ENCODE peak calls at places on chromosomes 3 and 15, in eight cellular contexts. K is tibial artery, A is fibroblast of mammary gland, E is psoas muscle, M is endothelial cell, H is heart right ventricle, J is fibroblast of the conjunctiva, Q is NCI-H446 treated with DMSO at 0.1 percent for 48 hours. U is an unnamed sample.

GRCh38 chr3:55882006-55882405 is 394.9 kb upstream of the WNT5A start:
- DNase-seq in K (no peak), A (no peak), E (no peak), M (no peak), H (no peak), J (no peak), Q (no peak), U (no peak)

GRCh38 chr3:155485897-155486296 is 192.4 kb upstream of the STRIT1 start:
- DNase-seq in K (no peak), A (no peak), E (no peak), M (no peak), H (no peak), J (no peak), Q (no peak), U (no peak)

GRCh38 chr3:48473617-48473952 is 27.0 kb downstream of the ATRIP start:
- DNase-seq in K (no peak), A (no peak), E (no peak), M (no peak), H (no peak), J (no peak), Q (no peak), U (no peak)

GRCh38 chr15:100005013-100005412 is 271.8 kb upstream of the LYSMD4 start:
- DNase-seq in K (no peak), A (no peak), E (no peak), M (no peak), H (no peak), J (no peak), Q (no peak), U (no peak)

GRCh38 chr3:146543461-146544012 is 870 bp downstream of the PLSCR1 start:
- DNase-seq in K (peak), A (peak), E (no peak), M (peak), H (no peak), J (no peak), Q (no peak), U (no peak)

GRCh38 chr15:36769110-36769509 is 189.7 kb downstream of the CDIN1 start:
- DNase-seq in K (no peak), A (peak), E (no peak), M (no peak), H (no peak), J (no peak), Q (no peak), U (no peak)

GRCh38 chr3:119630562-119631329 is 29.6 kb downstream of the POPDC2 start:
- DNase-seq in K (no peak), A (peak), E (peak), M (no peak), H (no peak), J (peak), Q (no peak), U (peak)

GRCh38 chr3:71599416-71599815 is 15.9 kb upstream of the FOXP1 start:
- DNase-seq in K (no peak), A (no peak), E (no peak), M (no peak), H (no peak), J (no peak), Q (no peak), U (no peak)

U was measured in GM04503.